ENCODE peak calls at places on chromosomes 4 and X, in seven cellular contexts. Q, E, X, C, V, T and P are unnamed samples.
A peak's percentile ranks its signal among the peaks of the same experiment; 100 is the strongest.

GRCh38 chr4:24795666-24796381 is 451 bp downstream of the SOD3 start:
- DNase-seq in E (no peak), V (no peak), T (no peak), Q (no peak), C (no peak), X (no peak), P (no peak)

GRCh38 chrX:21674430-21675186 is 16.5 kb upstream of the KLHL34 start:
- DNase-seq in T (no peak), E (no peak), Q (no peak), X (no peak), C (no peak), V (no peak), P (no peak)

GRCh38 chrX:134949271-134949670 is 41.5 kb upstream of the SMIM10 start:
- DNase-seq in Q (no peak), C (no peak), T (no peak), E (no peak), X (no peak), V (no peak), P (no peak)

GRCh38 chr4:153750197-153750817 is 9.5 kb downstream of the RNF175 start:
- DNase-seq in Q (peak; percentile 66), T (peak; percentile 29), E (peak; percentile 74), C (peak; percentile 28), X (peak; percentile 41), V (peak; percentile 63), P (no peak)

GRCh38 chrX:131729295-131729694 is 185.4 kb downstream of the OR13H1 start:
- DNase-seq in V (peak; percentile 89), E (no peak), Q (peak; percentile 54), X (no peak), T (no peak), C (peak; percentile 44), P (no peak)

GRCh38 chrX:20224814-20225487 is 41.8 kb downstream of the RPS6KA3 start:
- DNase-seq in Q (no peak), T (no peak), E (no peak), X (no peak), V (no peak), C (no peak), P (no peak)

GRCh38 chr4:57023104-57023503 is 44.4 kb downstream of the POLR2B start:
- DNase-seq in E (no peak), T (no peak), V (no peak), C (no peak), Q (peak; percentile 58), X (no peak), P (no peak)

GRCh38 chr4:153022233-153022632 is 86.1 kb downstream of the FHDC1 start:
- DNase-seq in Q (no peak), E (no peak), X (peak; percentile 12), T (no peak), V (peak; percentile 26), C (no peak), P (no peak)

GRCh38 chr4:27463816-27464215 is 603.2 kb downstream of the STIM2 start:
- DNase-seq in T (no peak), V (no peak), Q (no peak), C (no peak), X (no peak), E (no peak), P (no peak)

GRCh38 chr4:92121099-92121498 is 182.7 kb upstream of the GRID2 start:
- DNase-seq in V (no peak), Q (no peak), C (no peak), T (no peak), X (no peak), E (no peak), P (no peak)

GRCh38 chrX:154358829-154359228 is 15.6 kb downstream of the FLNA start:
- DNase-seq in X (no peak), Q (no peak), E (no peak), V (no peak), T (no peak), C (no peak), P (no peak)

GRCh38 chr4:153346563-153346962 is 2.1 kb downstream of the MND1 start:
- DNase-seq in V (no peak), E (no peak), T (no peak), Q (no peak), C (no peak), X (no peak), P (no peak)

GRCh38 chr4:140308366-140309123 is 64.9 kb upstream of the SCOC start:
- DNase-seq in C (no peak), T (no peak), X (peak; percentile 43), Q (peak; percentile 85), V (peak; percentile 26), E (no peak), P (no peak)